ENCODE peak calls at places on chromosome 4, in six cellular contexts. H, T, D, G, R and U are unnamed samples.

GRCh38 chr4:84498203-84499026 is 677 bp downstream of the NKX6-1 start:
- DNase-seq in D (peak), H (no peak), R (no peak), T (no peak), G (no peak), U (no peak)

GRCh38 chr4:79684516-79684915 is 276.5 kb upstream of the GK2 start:
- DNase-seq in G (no peak), D (no peak), H (no peak), T (no peak), R (no peak), U (no peak)

GRCh38 chr4:104750008-104750407 is 255.3 kb upstream of the CXXC4 start:
- DNase-seq in G (no peak), D (no peak), H (no peak), T (no peak), R (no peak), U (no peak)

GRCh38 chr4:177450421-177451107 is 8.3 kb upstream of the AGA start:
- DNase-seq in D (peak), G (no peak), H (no peak), R (no peak), T (no peak), U (no peak)

GRCh38 chr4:157221895-157222763 is 1.6 kb downstream of the GRIA2 start:
- DNase-seq in D (peak), G (peak), T (no peak), H (no peak), R (no peak), U (no peak)

GRCh38 chr4:47032405-47033106 is 1.2 kb downstream of the GABRB1 start:
- DNase-seq in G (peak), T (peak), D (peak), H (no peak), R (peak), U (peak)

GRCh38 chr4:132332932-132333722 is 816.0 kb upstream of the PCDH10 start:
- DNase-seq in R (no peak), H (no peak), G (no peak), T (no peak), D (peak), U (no peak)

GRCh38 chr4:188328966-188329365 is 189.7 kb downstream of the TRIML1 start:
- DNase-seq in G (no peak), T (no peak), R (no peak), H (no peak), D (no peak), U (no peak)

GRCh38 chr4:25095756-25096552 is 64.3 kb downstream of the SEPSECS start:
- DNase-seq in G (no peak), R (no peak), T (no peak), D (no peak), H (no peak), U (no peak)

GRCh38 chr4:147370473-147370872 is 110.4 kb upstream of the EDNRA start:
- DNase-seq in G (no peak), R (no peak), H (no peak), D (peak), T (no peak), U (no peak)

GRCh38 chr4:80008971-80009370 is 64.1 kb downstream of the ANTXR2 start:
- DNase-seq in T (no peak), D (no peak), G (no peak), R (no peak), H (no peak), U (no peak)

GRCh38 chr4:7939377-7940108 is at the start of gene AFAP1:
- DNase-seq in H (peak), D (peak), R (peak), G (peak), T (peak), U (peak)

GRCh38 chr4:183360161-183360919 is 38.1 kb upstream of the CLDN24 start:
- DNase-seq in R (no peak), T (no peak), D (peak), H (no peak), G (peak), U (no peak)

GRCh38 chr4:126616795-126617194 is 1016.0 kb upstream of the INTU start:
- DNase-seq in G (no peak), R (no peak), D (no peak), T (no peak), H (no peak), U (no peak)

GRCh38 chr4:13523105-13523477 is 21.2 kb downstream of the NKX3-2 start:
- DNase-seq in H (no peak), R (no peak), T (no peak), D (no peak), G (no peak), U (no peak)
- TF ChIP-seq CTCF in H (no peak), R (no peak), T (no peak), D (no peak), G (no peak), U (no peak)

DNA sequence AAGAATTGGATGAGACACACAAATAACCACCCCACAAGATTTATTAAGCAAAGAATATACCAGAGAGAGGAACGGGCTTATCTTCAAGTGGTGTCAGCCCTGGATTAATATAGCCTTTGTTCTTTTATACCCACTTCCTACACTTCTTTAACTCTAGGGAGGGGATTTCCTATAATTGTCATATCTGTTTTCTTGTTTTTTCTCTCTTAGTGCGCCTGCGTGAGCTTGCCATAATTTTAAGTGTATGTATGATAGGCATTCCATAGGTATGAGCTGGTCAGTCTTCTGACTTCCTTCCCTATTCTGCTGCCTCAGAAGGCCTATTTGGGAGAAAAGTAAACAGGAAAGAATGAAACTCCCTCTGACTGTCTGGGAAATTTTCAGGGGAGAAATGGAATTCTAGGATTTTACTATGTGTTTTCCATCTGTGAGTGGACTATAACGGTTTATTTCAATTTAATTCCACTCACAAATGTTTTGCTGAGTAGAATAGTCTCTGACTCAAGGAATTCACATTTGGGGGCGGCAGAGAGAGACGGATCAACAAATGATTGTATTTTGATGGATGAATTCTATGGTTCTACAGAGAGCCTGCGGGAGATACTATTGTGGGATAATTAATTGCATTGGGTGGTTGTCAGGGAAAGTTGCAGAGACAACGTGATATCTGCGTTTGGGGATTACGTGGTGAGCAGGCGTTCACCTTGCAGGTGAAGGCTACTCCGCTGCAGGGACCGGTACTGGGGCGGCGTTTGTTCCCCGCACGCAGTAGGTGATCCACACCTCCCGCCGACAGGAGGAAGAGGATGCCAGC is 626 bp upstream of the CEP135 start:
- DNase-seq in H (no peak), D (peak), G (no peak), R (no peak), T (no peak), U (no peak)
- TF ChIP-seq CTCF in H (no peak), D (no peak), G (no peak), R (no peak), T (no peak), U (no peak)

GRCh38 chr4:38783109-38783460 is 295 bp upstream of the TLR10 start:
- DNase-seq in G (no peak), D (no peak), R (no peak), H (no peak), T (no peak), U (no peak)
- TF ChIP-seq CTCF in G (no peak), D (no peak), R (no peak), H (no peak), T (no peak), U (no peak)

GRCh38 chr4:186935881-186936280 is 212.2 kb upstream of the FAT1 start:
- DNase-seq in G (no peak), R (no peak), H (no peak), T (no peak), D (no peak), U (no peak)

GRCh38 chr4:186932196-186932595 is 208.5 kb upstream of the FAT1 start:
- DNase-seq in G (no peak), H (no peak), T (no peak), R (no peak), D (no peak), U (no peak)

GRCh38 chr4:186932631-186933150 is 209.0 kb upstream of the FAT1 start:
- DNase-seq in D (peak), T (no peak), R (no peak), G (no peak), H (no peak), U (no peak)

GRCh38 chr4:186934841-186935443 is 211.3 kb upstream of the FAT1 start:
- DNase-seq in D (no peak), R (no peak), H (no peak), T (no peak), G (no peak), U (no peak)

GRCh38 chr4:186934255-186934654 is 210.6 kb upstream of the FAT1 start:
- DNase-seq in D (no peak), T (no peak), H (no peak), G (no peak), R (peak), U (no peak)
- TF ChIP-seq CTCF in D (no peak), T (no peak), H (no peak), G (no peak), R (no peak), U (no peak)

GRCh38 chr4:22356996-22357596 is 158.8 kb downstream of the ADGRA3 start:
- DNase-seq in H (no peak), R (no peak), G (no peak), D (peak), T (no peak), U (no peak)
- TF ChIP-seq CTCF in H (no peak), R (peak), G (peak), D (peak), T (no peak), U (peak)

GRCh38 chr4:137226900-137227299 is 305.4 kb downstream of the PCDH18 start:
- DNase-seq in G (no peak), H (no peak), T (no peak), D (peak), R (no peak), U (no peak)
- TF ChIP-seq CTCF in G (no peak), H (peak), T (no peak), D (peak), R (no peak), U (peak)

DNA sequence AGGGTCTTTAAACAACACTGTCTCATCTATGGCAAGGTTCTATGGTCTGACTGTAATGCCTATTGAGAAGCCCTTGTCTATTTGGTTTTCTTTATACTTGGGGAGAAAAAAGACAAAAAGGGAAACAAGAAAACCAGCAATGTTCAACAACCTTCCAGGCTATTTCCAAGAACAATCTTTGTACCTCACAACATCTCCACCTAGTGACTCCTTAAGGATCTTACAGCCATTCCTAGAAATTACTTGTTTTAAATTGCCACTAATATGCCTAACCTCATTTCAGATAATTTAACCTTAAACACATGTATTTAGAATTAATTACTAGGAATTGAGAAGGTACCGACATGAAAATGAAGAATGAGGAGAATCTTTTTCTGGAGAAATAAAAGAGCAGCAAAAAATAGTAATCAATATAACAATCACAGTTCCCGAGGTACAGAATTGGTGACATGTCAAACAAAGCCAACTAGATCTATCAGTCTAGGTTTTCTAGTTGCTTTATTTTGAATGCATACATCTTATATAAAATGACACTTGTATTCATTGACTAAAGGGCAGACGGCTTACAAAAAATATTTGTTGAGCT is 1.6 kb upstream of the RBM46 start:
- DNase-seq in H (no peak), T (no peak), D (peak), G (no peak), R (no peak), U (no peak)
- TF ChIP-seq CTCF in H (peak), T (peak), D (peak), G (peak), R (peak), U (peak)

GRCh38 chr4:6337331-6337935 is 67.8 kb downstream of the WFS1 start:
- DNase-seq in G (no peak), D (no peak), H (no peak), T (no peak), R (no peak), U (no peak)

GRCh38 chr4:6333301-6334202 is 63.9 kb downstream of the WFS1 start:
- DNase-seq in D (peak), G (peak), T (no peak), R (no peak), H (no peak), U (no peak)

GRCh38 chr4:6334203-6334887 is 64.7 kb downstream of the WFS1 start:
- DNase-seq in T (no peak), H (no peak), R (no peak), G (no peak), D (no peak), U (no peak)

GRCh38 chr4:6336166-6336565 is 66.5 kb downstream of the WFS1 start:
- DNase-seq in T (no peak), H (no peak), D (no peak), R (no peak), G (no peak), U (no peak)

GRCh38 chr4:6335040-6335590 is 65.5 kb downstream of the WFS1 start:
- DNase-seq in R (no peak), D (no peak), H (no peak), T (no peak), G (no peak), U (no peak)
- TF ChIP-seq CTCF in R (no peak), D (no peak), H (no peak), T (no peak), G (no peak), U (no peak)

GRCh38 chr4:108683479-108683878 is 33.1 kb downstream of the OSTC start:
- DNase-seq in G (no peak), T (no peak), H (no peak), D (peak), R (no peak), U (no peak)
- TF ChIP-seq CTCF in G (no peak), T (peak), H (peak), D (peak), R (no peak), U (peak)